ENCODE peak calls at places on chromosomes 1 and 21, in nine cellular contexts. A is psoas muscle; R is pancreas; M is small intestine; U is DND-41; E is right atrium auricular region; H is CD4-positive, CD25-positive, alpha-beta regulatory T cell; D is PC-3; L is tibial artery. C is an unnamed sample.

GRCh38 chr21:34604556-34604955 is 10.4 kb downstream of the RCAN1 start:
- DNase-seq in R (no peak), M (no peak), U (no peak), H (no peak), A (no peak), L (no peak), E (no peak), D (no peak), C (no peak)

GRCh38 chr1:197972406-197972805 is 55.2 kb downstream of the LHX9 start:
- DNase-seq in L (no peak), E (no peak), D (no peak), U (no peak), A (no peak), H (no peak), M (no peak), R (no peak), C (no peak)

GRCh38 chr1:211605034-211605433 is 26.1 kb upstream of the SLC30A1 start:
- DNase-seq in D (no peak), H (no peak), U (no peak), A (no peak), R (no peak), M (no peak), E (no peak), L (no peak), C (no peak)

GRCh38 chr1:84181350-84182005 is 37.4 kb downstream of the PRKACB start:
- DNase-seq in A (no peak), U (no peak), E (no peak), D (no peak), L (no peak), R (no peak), H (no peak), M (no peak), C (no peak)

GRCh38 chr1:165696625-165697100 is 1.7 kb downstream of the ALDH9A1 start:
- DNase-seq in M (peak; percentile 15), U (no peak), L (no peak), H (no peak), A (no peak), E (no peak), R (peak; percentile 11), D (peak; percentile 56), C (no peak)

GRCh38 chr1:178531897-178532296 is 19.0 kb downstream of the TEX35 start:
- DNase-seq in R (no peak), H (no peak), L (no peak), D (no peak), A (no peak), U (no peak), M (no peak), E (no peak), C (no peak)

GRCh38 chr1:66374561-66375111 is 159.3 kb upstream of the SGIP1 start:
- DNase-seq in H (no peak), E (no peak), A (no peak), D (peak; percentile 80), M (peak; percentile 25), L (no peak), R (no peak), U (no peak), C (peak; percentile 65)

GRCh38 chr1:19682257-19682656 is 17.6 kb downstream of the HTR6 start:
- DNase-seq in M (no peak), H (no peak), D (peak; percentile 42), E (no peak), U (no peak), L (no peak), A (no peak), R (no peak), C (no peak)

GRCh38 chr21:16713331-16714114 is 799.3 kb upstream of the CXADR start:
- DNase-seq in U (no peak), H (no peak), E (no peak), R (no peak), D (no peak), M (no peak), A (no peak), L (no peak), C (no peak)

GRCh38 chr1:57711326-57711725 is 287.5 kb upstream of the DAB1 start:
- DNase-seq in H (no peak), R (no peak), L (no peak), A (no peak), D (no peak), M (no peak), E (no peak), U (no peak), C (no peak)

GRCh38 chr21:42925114-42925907 is at the start of gene ERVH48-1:
- DNase-seq in L (no peak), M (no peak), U (peak; percentile 72), A (no peak), E (no peak), H (peak; percentile 4), R (no peak), D (no peak), C (no peak)

GRCh38 chr21:41133896-41134522 is 34.0 kb upstream of the BACE2 start:
- DNase-seq in A (no peak), D (peak; percentile 53), R (no peak), E (no peak), L (no peak), H (no peak), U (no peak), M (peak; percentile 43), C (no peak)

GRCh38 chr1:224959656-224960055 is 30.2 kb downstream of the DNAH14 start:
- DNase-seq in U (no peak), L (no peak), A (no peak), D (no peak), H (no peak), E (no peak), M (no peak), R (no peak), C (no peak)

GRCh38 chr1:50047916-50048694 is 24.4 kb upstream of the AGBL4 start:
- DNase-seq in U (no peak), L (no peak), H (no peak), A (no peak), R (no peak), M (no peak), D (no peak), E (no peak), C (no peak)

GRCh38 chr1:7513081-7513480 is 258.0 kb upstream of the VAMP3 start:
- DNase-seq in R (no peak), E (no peak), A (no peak), M (no peak), L (no peak), D (no peak), U (no peak), H (no peak), C (no peak)

DNA sequence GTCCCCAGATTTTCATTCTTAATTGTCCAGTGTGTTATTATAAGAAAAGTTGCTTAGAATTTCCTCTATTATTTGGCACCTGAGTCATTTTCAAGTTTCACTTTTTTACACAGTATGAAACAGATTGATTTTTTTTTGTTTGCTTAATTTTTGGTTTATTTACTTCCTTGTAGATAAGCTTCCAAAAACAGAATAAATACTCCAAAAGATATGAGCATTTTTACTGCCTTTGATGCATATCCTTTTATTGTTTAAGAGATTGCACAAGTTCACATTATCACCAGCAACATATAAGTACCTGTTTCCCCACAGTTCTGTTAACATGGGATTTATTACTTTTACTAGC is 36.3 kb upstream of the AHCYL1 start:
- DNase-seq in A (no peak), R (no peak), M (peak; percentile 33), H (no peak), E (no peak), D (peak; percentile 7), U (no peak), L (no peak), C (no peak)
- H3K27ac ChIP-seq in A (no peak overlapping the region), R (no peak overlapping the region), M (no peak overlapping the region), H (no peak overlapping the region), E (no peak overlapping the region), D (no peak overlapping the region), U (no peak overlapping the region), L (no peak overlapping the region), C (no peak overlapping the region)

DNA sequence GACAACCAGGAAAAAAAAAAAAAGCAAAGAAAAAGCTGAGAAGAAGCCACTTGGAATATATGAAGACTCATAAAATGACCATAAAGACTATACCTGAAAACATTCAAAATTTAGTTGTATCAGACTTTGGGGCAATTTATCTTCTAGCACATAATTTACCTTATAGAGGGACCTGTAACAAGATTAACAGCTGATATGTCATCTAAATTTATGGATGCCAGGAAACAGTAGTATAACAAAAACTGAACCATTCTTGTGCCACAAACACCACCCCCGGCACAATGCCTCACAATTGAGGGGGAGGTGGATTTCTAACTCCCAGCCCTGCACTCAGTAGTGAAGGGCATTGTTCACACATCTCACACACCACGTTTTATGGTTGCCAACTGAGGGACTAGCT is 1352.0 kb downstream of the BRINP3 start:
- DNase-seq in M (no peak), L (no peak), H (no peak), R (no peak), D (no peak), A (no peak), U (no peak), E (no peak), C (no peak)
- H3K36me3 ChIP-seq in M (no peaks in the 10 kb centered on the region), L (no peaks in the 10 kb centered on the region), H (no peaks in the 10 kb centered on the region), R (no peaks in the 10 kb centered on the region), D (no peaks in the 10 kb centered on the region), A (no peaks in the 10 kb centered on the region), U (no peaks in the 10 kb centered on the region), E (no peaks in the 10 kb centered on the region), C (no peaks in the 10 kb centered on the region)

DNA sequence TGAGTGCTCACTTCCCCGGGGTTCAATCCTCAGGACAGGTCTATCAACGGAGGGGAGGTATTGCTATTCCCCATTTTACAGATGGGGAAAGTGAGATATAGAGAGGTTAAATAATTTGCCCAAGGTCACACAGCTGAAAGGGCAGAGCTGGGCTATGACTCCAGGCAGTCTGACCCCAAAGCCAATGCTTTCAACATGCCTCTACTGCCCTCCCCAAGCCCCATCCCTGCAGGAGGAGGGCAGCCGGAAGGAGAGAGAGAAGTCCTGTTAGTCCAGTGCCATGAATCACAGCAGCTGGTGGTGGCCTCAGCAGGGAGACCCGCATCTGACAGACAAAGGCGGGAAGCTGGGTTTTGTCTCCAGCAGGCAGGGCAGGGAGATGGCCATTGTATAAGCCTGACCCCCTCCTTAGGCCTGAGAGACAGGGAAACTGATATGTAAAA is 20.0 kb upstream of the CLIC4 start:
- DNase-seq in D (peak; percentile 55), R (no peak), M (no peak), A (no peak), E (no peak), H (no peak), L (no peak), U (no peak), C (no peak)
- H3K27ac ChIP-seq in D (peak overlapping the region; percentile 89), R (no peak overlapping the region), M (no peak overlapping the region), A (no peak overlapping the region), E (no peak overlapping the region), H (no peak overlapping the region), L (peak overlapping the region; percentile 54), U (no peak overlapping the region), C (no peak overlapping the region)

DNA sequence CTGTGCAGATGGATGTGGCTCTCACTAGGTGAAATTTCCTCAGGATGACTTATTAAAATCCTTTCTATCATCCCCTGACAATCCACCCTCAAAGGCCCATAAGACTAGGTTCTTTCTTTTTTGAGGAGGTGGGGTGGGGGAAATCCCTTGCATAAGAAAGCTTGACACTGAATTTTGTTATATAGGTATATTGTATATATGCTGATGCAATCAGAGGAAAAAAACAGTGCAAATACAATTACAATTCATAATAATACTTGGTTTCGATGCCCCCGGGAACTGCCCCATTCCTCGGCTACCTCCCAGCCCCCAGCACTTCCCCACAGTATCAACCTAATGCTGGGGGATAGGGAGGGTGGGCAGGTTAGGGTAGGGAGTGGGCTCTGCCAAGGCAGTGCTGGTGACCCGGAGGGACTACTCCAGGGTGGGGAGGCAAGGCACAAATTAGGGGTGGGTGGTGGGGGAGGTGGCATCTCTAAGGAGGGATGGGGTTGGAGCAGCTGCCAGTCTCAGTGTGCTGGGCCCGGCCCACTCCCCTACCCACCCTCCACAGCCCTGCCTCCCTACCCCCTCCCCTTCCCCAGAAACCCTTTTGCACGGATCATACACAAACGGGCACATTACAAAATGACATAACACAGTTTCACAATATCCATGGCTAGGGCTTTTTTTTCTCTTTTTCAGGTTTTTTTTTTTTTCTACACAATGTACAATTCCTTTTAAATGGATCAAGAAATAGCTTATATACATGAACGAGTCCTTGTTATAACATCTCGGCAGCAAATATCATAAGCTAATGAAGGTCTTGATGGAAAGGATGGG is 30.9 kb downstream of the SLC27A3 start:
- DNase-seq in A (no peak), R (no peak), M (no peak), D (no peak), E (no peak), L (peak; percentile 40), U (no peak), H (no peak), C (no peak)
- H3K36me3 ChIP-seq in A (peaks cover 3% of the 10 kb centered on the region), R (peaks cover 1% of the 10 kb centered on the region), M (peaks cover 17% of the 10 kb centered on the region), D (peaks cover 18% of the 10 kb centered on the region), E (peaks cover 40% of the 10 kb centered on the region), L (peaks cover 64% of the 10 kb centered on the region), U (peaks cover 45% of the 10 kb centered on the region), H (peaks cover 36% of the 10 kb centered on the region), C (peaks cover 25% of the 10 kb centered on the region)

C was measured in CD4-positive, alpha-beta memory T cell.